ENCODE peak calls at places on chromosomes 11 and 22, in five cellular contexts. B, D, J, N and W are unnamed samples.
A peak's percentile ranks its signal among the peaks of the same experiment; 100 is the strongest.

GRCh38 chr11:126628790-126629621 is 273.5 kb downstream of the ST3GAL4 start:
- DNase-seq in B (no peak), D (no peak), J (peak; percentile 32), N (no peak), W (no peak)

GRCh38 chr11:83162377-83162776 is 5.4 kb downstream of the PCF11 start:
- DNase-seq in B (no peak), D (no peak), J (no peak), N (no peak), W (no peak)

GRCh38 chr11:130055637-130056036 is 14.1 kb upstream of the APLP2 start:
- DNase-seq in B (no peak), D (no peak), J (no peak), N (no peak), W (no peak)

GRCh38 chr11:7654094-7654742 is 19.1 kb downstream of the CYB5R2 start:
- DNase-seq in B (no peak), D (no peak), J (no peak), N (no peak), W (no peak)

GRCh38 chr11:6357222-6357621 is 33.1 kb upstream of the SMPD1 start:
- DNase-seq in B (no peak), D (peak; percentile 74), J (peak; percentile 26), N (peak; percentile 53), W (peak; percentile 94)

GRCh38 chr11:64225608-64226506 is at the start of the genes NUDT22 and TRPT1:
- DNase-seq in B (peak; percentile 80), D (no peak), J (peak; percentile 94), N (peak; percentile 93), W (peak; percentile 41)

GRCh38 chr22:46081036-46081830 is 69.1 kb upstream of the PPARA start:
- DNase-seq in B (no peak), D (no peak), J (no peak), N (peak; percentile 17), W (no peak)

GRCh38 chr11:32511926-32512325 is 71.7 kb upstream of the EIF3M start:
- DNase-seq in B (no peak), D (no peak), J (no peak), N (no peak), W (no peak)

GRCh38 chr11:130762342-130763037 is 153.8 kb downstream of the SNX19 start:
- DNase-seq in B (no peak), D (no peak), J (peak; percentile 51), N (no peak), W (no peak)

GRCh38 chr11:78045851-78046485 is 17.7 kb upstream of the THRSP start:
- DNase-seq in B (peak; percentile 21), D (no peak), J (peak; percentile 91), N (peak; percentile 83), W (peak; percentile 69)

GRCh38 chr11:30128269-30128932 is 102.4 kb upstream of the FSHB start:
- DNase-seq in B (peak; percentile 43), D (no peak), J (peak; percentile 36), N (no peak), W (peak; percentile 46)

GRCh38 chr22:19761500-19762314 is 1.1 kb downstream of the TBX1 start:
- DNase-seq in B (peak; percentile 35), D (no peak), J (peak; percentile 52), N (no peak), W (no peak)

GRCh38 chr22:44192098-44192810 is 11.5 kb downstream of the PARVG start:
- DNase-seq in B (peak; percentile 60), D (no peak), J (peak; percentile 43), N (no peak), W (no peak)

GRCh38 chr11:123161386-123161785 is 33.7 kb downstream of the CLMP start:
- DNase-seq in B (no peak), D (no peak), J (no peak), N (no peak), W (no peak)

GRCh38 chr11:112822478-112823274 is 138.5 kb upstream of the NCAM1 start:
- DNase-seq in B (no peak), D (peak; percentile 35), J (peak; percentile 48), N (no peak), W (no peak)

GRCh38 chr11:77821349-77821851 is 456 bp downstream of the AAMDC start:
- DNase-seq in B (no peak), D (no peak), J (no peak), N (peak; percentile 21), W (peak; percentile 19)

GRCh38 chr11:5550440-5551095 is 2.2 kb upstream of the OR52H1 start:
- DNase-seq in B (no peak), D (peak; percentile 41), J (no peak), N (no peak), W (peak; percentile 73)

GRCh38 chr11:43222215-43222614 is 89.6 kb upstream of the API5 start:
- DNase-seq in B (no peak), D (no peak), J (no peak), N (no peak), W (no peak)

GRCh38 chr11:16820324-16821092 is 82.1 kb downstream of the C11orf58 start:
- DNase-seq in B (peak; percentile 76), D (no peak), J (peak; percentile 89), N (peak; percentile 79), W (peak; percentile 52)

GRCh38 chr22:29450222-29450621 is 11.8 kb downstream of the RFPL1 start:
- DNase-seq in B (no peak), D (no peak), J (no peak), N (no peak), W (no peak)

GRCh38 chr11:624705-625635 is at the start of gene CDHR5:
- DNase-seq in B (no peak), D (no peak), J (peak; percentile 70), N (no peak), W (no peak)

GRCh38 chr22:37983860-37984791 is at the start of gene SOX10:
- DNase-seq in B (no peak), D (no peak), J (no peak), N (no peak), W (no peak)

GRCh38 chr11:74707602-74708510 is 23.4 kb downstream of the CHRDL2 start:
- DNase-seq in B (no peak), D (no peak), J (no peak), N (no peak), W (no peak)

GRCh38 chr11:14612624-14613023 is 31.0 kb upstream of the PDE3B start:
- DNase-seq in B (no peak), D (no peak), J (no peak), N (no peak), W (no peak)

GRCh38 chr11:111944651-111945051 is 7.5 kb downstream of the DIXDC1 start:
- DNase-seq in B (no peak), D (peak; percentile 96), J (no peak), N (no peak), W (peak; percentile 78)

GRCh38 chr11:101553891-101554292 is 29.9 kb downstream of the TRPC6 start:
- DNase-seq in B (no peak), D (no peak), J (no peak), N (no peak), W (no peak)

GRCh38 chr22:27391092-27391770 is 410.3 kb downstream of the MN1 start:
- DNase-seq in B (no peak), D (no peak), J (peak; percentile 56), N (peak; percentile 63), W (no peak)

GRCh38 chr22:30210235-30210831 is 36.2 kb downstream of the LIF start:
- DNase-seq in B (no peak), D (no peak), J (no peak), N (no peak), W (no peak)

GRCh38 chr11:103610435-103610834 is 426.0 kb upstream of the DDI1 start:
- DNase-seq in B (no peak), D (no peak), J (no peak), N (no peak), W (no peak)

GRCh38 chr11:2212411-2213251 is 41.0 kb upstream of the TH start:
- DNase-seq in B (no peak), D (no peak), J (no peak), N (peak; percentile 4), W (no peak)

GRCh38 chr11:47991266-47991830 is 11.0 kb downstream of the PTPRJ start:
- DNase-seq in B (no peak), D (peak; percentile 56), J (peak; percentile 64), N (no peak), W (peak; percentile 56)